ENCODE peak calls at places on chromosomes 6 and 20, in four cellular contexts. A is stomach, X is esophagus muscularis mucosa, H is A549. Z is an unnamed sample.

GRCh38 chr6:156822747-156823206 is 45.6 kb downstream of the ARID1B start:
- DNase-seq in A (no peak), X (no peak), H (no peak), Z (no peak)

GRCh38 chr20:63117661-63118302 is 98.1 kb downstream of the YTHDF1 start:
- DNase-seq in A (no peak), X (no peak), H (no peak), Z (no peak)

GRCh38 chr6:36355819-36356218 is 19.1 kb upstream of the BNIP5 start:
- DNase-seq in A (no peak), X (no peak), H (no peak), Z (no peak)

GRCh38 chr6:37323568-37323967 is 30.2 kb upstream of the RNF8 start:
- DNase-seq in A (no peak), X (no peak), H (no peak), Z (no peak)

GRCh38 chr20:733806-734205 is 34.5 kb downstream of the SLC52A3 start:
- DNase-seq in A (no peak), X (no peak), H (no peak), Z (no peak)

GRCh38 chr6:152089992-152090391 is 282.5 kb downstream of the ESR1 start:
- DNase-seq in A (no peak), X (no peak), H (peak; percentile 2), Z (no peak)

GRCh38 chr20:62602550-62602949 is 39.8 kb upstream of the SLCO4A1 start:
- DNase-seq in A (peak; percentile 45), X (no peak), H (no peak), Z (peak; percentile 23)

GRCh38 chr6:83285917-83286316 is 92.8 kb downstream of the RWDD2A start:
- DNase-seq in A (no peak), X (no peak), H (no peak), Z (no peak)

GRCh38 chr6:71211799-71212198 is 76.8 kb upstream of the OGFRL1 start:
- DNase-seq in A (no peak), X (no peak), H (no peak), Z (no peak)

GRCh38 chr20:407097-407952 is 774 bp upstream of the RBCK1 start:
- DNase-seq in A (peak; percentile 82), X (no peak), H (peak; percentile 91), Z (peak; percentile 80)

GRCh38 chr20:3156811-3157619 is 2.6 kb downstream of the FASTKD5 start:
- DNase-seq in A (no peak), X (no peak), H (no peak), Z (no peak)

GRCh38 chr6:34152806-34153565 is 7.1 kb upstream of the GRM4 start:
- DNase-seq in A (no peak), X (no peak), H (no peak), Z (no peak)

GRCh38 chr6:145199961-145200360 is 535.4 kb downstream of the EPM2A start:
- DNase-seq in A (no peak), X (no peak), H (peak; percentile 15), Z (no peak)

GRCh38 chr6:4403828-4404227 is 268.5 kb upstream of the ECI2 start:
- DNase-seq in A (no peak), X (no peak), H (no peak), Z (no peak)

GRCh38 chr6:89051725-89052124 is 28.8 kb upstream of the PNRC1 start:
- DNase-seq in A (no peak), X (no peak), H (no peak), Z (no peak)

GRCh38 chr20:17887331-17888030 is 81.1 kb downstream of the SNX5 start:
- DNase-seq in A (no peak), X (no peak), H (no peak), Z (peak; percentile 55)

GRCh38 chr6:20719980-20720379 is 185.7 kb downstream of the CDKAL1 start:
- DNase-seq in A (no peak), X (no peak), H (no peak), Z (no peak)

GRCh38 chr6:20716865-20717264 is 182.6 kb downstream of the CDKAL1 start:
- DNase-seq in A (no peak), X (no peak), H (no peak), Z (no peak)

GRCh38 chr6:20722442-20722841 is 188.2 kb downstream of the CDKAL1 start:
- DNase-seq in A (no peak), X (no peak), H (no peak), Z (no peak)

GRCh38 chr6:20717743-20718142 is 183.5 kb downstream of the CDKAL1 start:
- DNase-seq in A (no peak), X (no peak), H (no peak), Z (no peak)

DNA sequence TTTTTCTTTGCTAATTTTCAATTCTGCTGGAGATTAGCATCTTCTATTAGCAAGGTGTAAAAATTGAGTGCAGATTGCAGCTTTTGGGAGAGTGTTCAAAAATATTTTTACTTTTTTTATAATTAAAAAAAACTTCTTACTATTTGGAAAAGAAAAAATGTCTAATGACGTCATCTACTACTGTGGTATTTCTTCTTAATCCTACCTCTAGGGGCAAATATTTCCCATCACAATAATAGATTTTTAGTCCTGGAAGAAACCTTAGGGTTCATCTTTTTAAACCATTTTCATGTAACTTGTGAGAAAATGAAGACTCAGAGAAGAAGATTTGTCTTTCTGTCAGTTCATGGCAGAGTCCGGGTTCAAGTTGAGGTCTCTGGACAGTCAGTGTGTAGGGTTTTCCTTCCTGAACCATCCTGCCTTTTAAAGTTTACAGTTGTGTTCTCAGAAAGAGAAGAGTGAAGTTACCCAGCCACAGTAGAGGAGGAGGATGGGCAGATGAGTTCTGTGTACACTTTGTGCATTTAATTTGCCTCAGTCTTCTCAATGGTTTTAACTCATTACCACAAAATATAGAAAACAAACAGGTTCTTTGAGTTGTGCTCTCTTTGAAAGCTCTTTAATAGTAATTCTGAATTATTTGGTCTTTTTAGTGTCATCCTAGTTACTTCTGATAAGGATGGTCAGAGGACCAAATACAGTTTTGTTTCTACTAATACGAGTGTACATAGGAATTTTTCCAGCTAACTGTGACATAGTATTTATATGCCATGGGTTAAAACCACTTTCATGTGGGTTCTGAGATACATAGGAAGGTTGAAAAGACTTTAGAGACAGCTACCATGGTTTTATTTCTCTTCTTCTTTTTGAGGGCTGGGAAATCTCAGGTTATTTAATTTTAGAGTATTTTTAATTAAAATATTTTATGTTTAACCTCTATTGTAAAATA is 184.7 kb downstream of the CDKAL1 start:
- DNase-seq in A (no peak), X (no peak), H (no peak), Z (no peak)
- TF ChIP-seq CTCF in A (no peak), X (no peak), H (no peak), Z (no peak)

GRCh38 chr6:454148-454991 is 62.8 kb downstream of the IRF4 start:
- DNase-seq in A (no peak), X (no peak), H (no peak), Z (no peak)
- TF ChIP-seq EP300 in A (no peak), X (no peak), H (no peak), Z (no peak)

GRCh38 chr20:34709836-34710567 is 5.9 kb downstream of the TP53INP2 start:
- DNase-seq in A (peak; percentile 83), X (no peak), H (no peak), Z (peak; percentile 72)
- TF ChIP-seq CTCF in A (no peak), X (no peak), H (peak; percentile 78), Z (no peak)

DNA sequence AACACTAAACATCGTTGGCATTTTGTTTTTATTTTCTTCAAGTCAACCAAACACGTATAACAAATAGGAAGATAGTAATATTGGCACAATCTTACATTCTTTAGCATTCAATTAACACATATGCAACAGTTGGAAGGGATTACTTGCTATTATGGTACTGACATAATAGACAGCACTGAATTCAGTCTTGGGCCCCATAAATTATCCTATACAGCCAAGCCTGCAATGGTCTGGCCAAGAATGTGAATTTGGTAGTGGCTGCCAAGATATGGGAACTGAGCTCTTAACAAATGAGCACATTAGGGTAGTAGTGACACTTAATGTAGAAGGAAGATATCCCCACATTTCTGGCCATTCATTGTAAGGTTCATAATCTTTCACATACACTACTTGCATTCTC is 44.8 kb upstream of the ARHGAP18 start:
- DNase-seq in A (no peak), X (no peak), H (no peak), Z (no peak)
- TF ChIP-seq EP300 in A (no peak), X (no peak), H (no peak), Z (no peak)

GRCh38 chr6:157825243-157825904 is 2.3 kb downstream of the SNX9 start:
- DNase-seq in A (no peak), X (no peak), H (no peak), Z (no peak)

GRCh38 chr6:157821342-157822033 is 1.6 kb upstream of the SNX9 start:
- DNase-seq in A (no peak), X (no peak), H (no peak), Z (no peak)

GRCh38 chr6:157823523-157824370 is 701 bp downstream of the SNX9 start:
- DNase-seq in A (peak; percentile 65), X (no peak), H (peak; percentile 60), Z (peak; percentile 75)

GRCh38 chr6:157822221-157823000 is 635 bp upstream of the SNX9 start:
- DNase-seq in A (no peak), X (no peak), H (peak; percentile 10), Z (peak; percentile 19)

DNA sequence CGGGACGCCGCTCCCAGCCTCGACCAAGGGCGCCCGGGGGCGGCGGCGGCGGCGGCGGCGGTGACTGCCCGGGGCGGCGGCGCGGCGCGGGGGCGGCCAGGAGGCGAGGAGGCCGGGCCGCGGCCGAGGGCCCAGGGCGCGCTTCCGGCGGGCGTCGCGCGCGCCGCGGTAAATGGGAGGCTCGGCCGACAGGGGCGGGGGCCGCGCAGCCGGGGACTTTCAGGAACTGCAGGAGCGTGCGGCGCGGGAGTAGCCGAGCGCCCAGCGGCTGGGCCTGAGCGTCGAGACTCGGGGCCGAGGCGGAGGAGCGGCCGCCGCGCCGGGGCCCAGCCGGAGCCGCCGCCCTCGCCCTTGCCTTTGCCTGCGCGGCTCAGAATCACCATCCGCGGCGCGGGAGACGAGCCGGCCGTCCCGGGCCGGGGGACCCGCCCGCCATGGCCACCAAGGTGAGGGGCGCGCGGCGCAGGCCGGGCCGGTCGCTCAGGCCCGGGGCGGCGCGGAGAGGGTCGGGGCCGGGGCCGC is at the start of gene SNX9:
- DNase-seq in A (peak; percentile 84), X (no peak), H (peak; percentile 71), Z (peak; percentile 83)
- TF ChIP-seq CTCF in A (no peak), X (no peak), H (no peak), Z (no peak)

Z was measured in transverse colon.